ENCODE peak calls at places on chromosomes 16 and 17, in ten cellular contexts. One of them, this sample, is unnamed.

GRCh38 chr17:4301066-4301465 is 37.3 kb upstream of the ANKFY1 start:
- DNase-seq in endothelial cell of umbilical vein: no peak
- DNase-seq in keratinocyte: no peak
- DNase-seq in fibroblast of pulmonary artery: no peak
- DNase-seq in cardiac fibroblast: no peak
- DNase-seq in uterus: no peak
- DNase-seq in GM12878: no peak
- DNase-seq in mucosa of descending colon: no peak
- DNase-seq in adrenal gland: no peak
- DNase-seq in dorsolateral prefrontal cortex: peak
- DNase-seq in this sample: no peak

GRCh38 chr17:44417553-44417952 is 28.1 kb upstream of the ITGA2B start:
- DNase-seq in endothelial cell of umbilical vein: peak
- DNase-seq in keratinocyte: peak
- DNase-seq in fibroblast of pulmonary artery: peak
- DNase-seq in cardiac fibroblast: peak
- DNase-seq in uterus: no peak
- DNase-seq in GM12878: peak
- DNase-seq in mucosa of descending colon: no peak
- DNase-seq in adrenal gland: peak
- DNase-seq in dorsolateral prefrontal cortex: no peak
- DNase-seq in this sample: peak

GRCh38 chr16:81831722-81832126 is 52.6 kb downstream of the PLCG2 start:
- DNase-seq in endothelial cell of umbilical vein: no peak
- DNase-seq in keratinocyte: no peak
- DNase-seq in fibroblast of pulmonary artery: no peak
- DNase-seq in cardiac fibroblast: no peak
- DNase-seq in uterus: no peak
- DNase-seq in GM12878: peak
- DNase-seq in mucosa of descending colon: peak
- DNase-seq in adrenal gland: peak
- DNase-seq in dorsolateral prefrontal cortex: peak
- DNase-seq in this sample: no peak

GRCh38 chr16:2450535-2450934 is 9.4 kb upstream of the TEDC2 start:
- DNase-seq in endothelial cell of umbilical vein: no peak
- DNase-seq in keratinocyte: no peak
- DNase-seq in fibroblast of pulmonary artery: no peak
- DNase-seq in cardiac fibroblast: no peak
- DNase-seq in uterus: no peak
- DNase-seq in GM12878: no peak
- DNase-seq in mucosa of descending colon: no peak
- DNase-seq in adrenal gland: no peak
- DNase-seq in dorsolateral prefrontal cortex: peak
- DNase-seq in this sample: no peak

GRCh38 chr17:43665387-43666101 is 3.8 kb upstream of the MEOX1 start:
- DNase-seq in endothelial cell of umbilical vein: no peak
- DNase-seq in keratinocyte: peak
- DNase-seq in fibroblast of pulmonary artery: no peak
- DNase-seq in cardiac fibroblast: no peak
- DNase-seq in uterus: peak
- DNase-seq in GM12878: no peak
- DNase-seq in mucosa of descending colon: no peak
- DNase-seq in adrenal gland: no peak
- DNase-seq in dorsolateral prefrontal cortex: no peak
- DNase-seq in this sample: no peak

GRCh38 chr16:58451945-58452401 is 48.0 kb upstream of the NDRG4 start:
- DNase-seq in endothelial cell of umbilical vein: peak
- DNase-seq in keratinocyte: peak
- DNase-seq in fibroblast of pulmonary artery: peak
- DNase-seq in cardiac fibroblast: peak
- DNase-seq in uterus: no peak
- DNase-seq in GM12878: no peak
- DNase-seq in mucosa of descending colon: no peak
- DNase-seq in adrenal gland: peak
- DNase-seq in dorsolateral prefrontal cortex: no peak
- DNase-seq in this sample: peak

GRCh38 chr17:11296994-11297393 is 56.0 kb downstream of the SHISA6 start:
- DNase-seq in endothelial cell of umbilical vein: no peak
- DNase-seq in keratinocyte: no peak
- DNase-seq in fibroblast of pulmonary artery: no peak
- DNase-seq in cardiac fibroblast: no peak
- DNase-seq in uterus: no peak
- DNase-seq in GM12878: no peak
- DNase-seq in mucosa of descending colon: no peak
- DNase-seq in adrenal gland: no peak
- DNase-seq in dorsolateral prefrontal cortex: no peak
- DNase-seq in this sample: peak

GRCh38 chr16:69772560-69773254 is 10.6 kb downstream of the WWP2 start:
- DNase-seq in endothelial cell of umbilical vein: peak
- DNase-seq in keratinocyte: no peak
- DNase-seq in fibroblast of pulmonary artery: no peak
- DNase-seq in cardiac fibroblast: peak
- DNase-seq in uterus: no peak
- DNase-seq in GM12878: no peak
- DNase-seq in mucosa of descending colon: no peak
- DNase-seq in adrenal gland: peak
- DNase-seq in dorsolateral prefrontal cortex: no peak
- DNase-seq in this sample: no peak

GRCh38 chr16:11671676-11672075 is 3.4 kb downstream of the SNN start:
- DNase-seq in endothelial cell of umbilical vein: no peak
- DNase-seq in keratinocyte: no peak
- DNase-seq in fibroblast of pulmonary artery: no peak
- DNase-seq in cardiac fibroblast: no peak
- DNase-seq in uterus: no peak
- DNase-seq in GM12878: no peak
- DNase-seq in mucosa of descending colon: no peak
- DNase-seq in adrenal gland: no peak
- DNase-seq in dorsolateral prefrontal cortex: no peak
- DNase-seq in this sample: no peak

DNA sequence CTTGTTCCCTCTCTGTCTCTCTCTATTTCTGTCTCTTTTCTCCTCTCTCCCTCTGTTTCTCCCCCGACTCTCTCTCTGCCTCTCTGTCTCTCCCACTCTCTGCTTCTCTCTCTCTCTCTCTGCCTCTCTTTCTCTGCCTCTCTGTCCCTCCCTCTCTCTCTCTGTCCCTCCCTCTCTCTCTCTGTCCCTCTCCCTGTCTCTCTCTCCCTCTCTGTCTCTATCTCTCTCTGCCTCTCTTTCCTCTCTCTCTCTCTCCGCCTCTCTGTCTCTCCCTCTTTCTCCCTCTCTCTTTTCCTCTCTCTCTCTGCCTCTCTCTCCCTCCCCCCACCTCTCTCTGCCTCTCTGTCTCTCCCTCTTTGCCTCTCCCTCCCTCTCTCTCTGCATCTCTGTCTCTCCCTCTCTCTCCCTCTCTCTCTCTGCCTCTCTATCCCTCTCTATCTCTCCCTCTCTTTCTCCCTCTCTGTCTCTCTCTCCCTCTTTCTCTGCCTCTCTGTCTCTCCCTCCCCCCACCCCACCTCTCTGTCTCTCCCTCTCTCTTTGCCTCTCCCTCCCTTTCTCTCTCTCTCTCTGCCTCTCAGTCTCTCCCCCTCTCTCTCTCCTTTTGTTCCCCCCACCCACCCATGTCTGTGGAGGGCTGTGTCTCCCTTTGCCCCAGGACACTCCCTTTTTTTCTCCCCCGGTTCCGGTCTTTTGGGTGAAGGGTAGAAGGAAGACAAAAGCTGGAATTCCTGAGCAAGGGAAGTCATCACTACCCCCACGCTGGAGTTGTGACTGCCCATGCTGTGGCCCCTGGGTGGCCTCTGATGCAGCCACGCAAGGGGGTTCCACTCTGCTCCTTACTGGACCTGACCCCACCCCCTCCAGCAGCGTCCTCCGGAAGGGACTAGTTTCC is 27.1 kb upstream of the MGAT5B start:
- DNase-seq in endothelial cell of umbilical vein: no peak
- DNase-seq in keratinocyte: no peak
- DNase-seq in fibroblast of pulmonary artery: peak
- DNase-seq in cardiac fibroblast: no peak
- DNase-seq in uterus: no peak
- DNase-seq in GM12878: no peak
- DNase-seq in mucosa of descending colon: no peak
- DNase-seq in adrenal gland: no peak
- DNase-seq in dorsolateral prefrontal cortex: no peak
- DNase-seq in this sample: no peak
- H3K4me3 ChIP-seq in endothelial cell of umbilical vein: no peak
- H3K4me3 ChIP-seq in keratinocyte: no peak
- H3K4me3 ChIP-seq in fibroblast of pulmonary artery: no peak
- H3K4me3 ChIP-seq in cardiac fibroblast: no peak
- H3K4me3 ChIP-seq in uterus: no peak
- H3K4me3 ChIP-seq in GM12878: no peak
- H3K4me3 ChIP-seq in mucosa of descending colon: no peak
- H3K4me3 ChIP-seq in adrenal gland: no peak
- H3K4me3 ChIP-seq in dorsolateral prefrontal cortex: peak
- H3K4me3 ChIP-seq in this sample: no peak

DNA sequence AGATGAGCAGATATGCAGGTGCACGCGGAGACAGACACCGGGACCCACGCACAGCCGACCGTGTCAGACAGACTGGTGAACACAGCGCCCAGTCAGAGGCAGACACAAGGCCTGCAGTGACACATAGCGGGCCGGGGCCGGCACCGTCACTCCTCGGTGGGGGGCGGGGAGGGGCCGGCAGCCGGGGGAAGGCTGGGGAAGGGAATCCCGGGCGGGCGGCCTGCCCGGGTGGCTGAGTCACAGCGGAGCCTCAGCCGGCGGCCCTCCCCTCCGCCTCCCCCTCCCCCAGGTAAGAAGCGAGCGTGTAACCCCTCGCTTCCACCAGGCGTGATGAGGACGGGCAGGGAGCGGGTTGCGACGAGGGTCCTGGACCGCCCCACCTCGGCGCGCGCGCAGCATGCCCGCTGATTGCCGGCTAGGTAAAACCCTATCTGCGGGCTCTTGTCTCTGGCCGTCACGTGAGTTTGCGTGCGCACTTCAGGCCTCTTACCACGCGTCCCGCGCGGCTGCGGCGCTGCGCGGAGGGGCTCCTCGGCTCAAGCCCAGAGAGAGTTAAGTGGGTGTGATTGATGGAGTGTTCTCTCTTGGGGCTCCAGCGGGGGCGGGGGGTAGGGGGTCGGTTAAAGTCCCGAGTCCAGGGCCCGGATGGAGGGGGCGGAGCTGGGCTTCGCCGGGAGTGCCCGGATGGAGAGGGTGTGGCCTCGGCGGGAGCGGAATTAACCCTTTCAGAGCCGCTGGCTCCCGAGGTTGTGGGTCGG is 7.8 kb downstream of the KDM6B start:
- DNase-seq in endothelial cell of umbilical vein: peak
- DNase-seq in keratinocyte: no peak
- DNase-seq in fibroblast of pulmonary artery: peak
- DNase-seq in cardiac fibroblast: peak
- DNase-seq in uterus: peak
- DNase-seq in GM12878: no peak
- DNase-seq in mucosa of descending colon: peak
- DNase-seq in adrenal gland: peak
- DNase-seq in dorsolateral prefrontal cortex: peak
- DNase-seq in this sample: peak
- TF ChIP-seq CTCF in endothelial cell of umbilical vein: no peak
- TF ChIP-seq CTCF in keratinocyte: no peak
- TF ChIP-seq CTCF in fibroblast of pulmonary artery: no peak
- TF ChIP-seq CTCF in cardiac fibroblast: no peak
- TF ChIP-seq CTCF in uterus: peak
- TF ChIP-seq CTCF in GM12878: peak
- TF ChIP-seq CTCF in mucosa of descending colon: no peak
- TF ChIP-seq CTCF in adrenal gland: peak
- TF ChIP-seq CTCF in dorsolateral prefrontal cortex: peak
- TF ChIP-seq CTCF in this sample: no peak

GRCh38 chr17:38875477-38876080 is 5.7 kb downstream of the LASP1 start:
- DNase-seq in endothelial cell of umbilical vein: no peak
- DNase-seq in keratinocyte: no peak
- DNase-seq in fibroblast of pulmonary artery: no peak
- DNase-seq in cardiac fibroblast: no peak
- DNase-seq in uterus: no peak
- DNase-seq in GM12878: no peak
- DNase-seq in mucosa of descending colon: no peak
- DNase-seq in adrenal gland: no peak
- DNase-seq in dorsolateral prefrontal cortex: no peak
- DNase-seq in this sample: no peak
- H3K4me3 ChIP-seq in endothelial cell of umbilical vein: no peak
- H3K4me3 ChIP-seq in keratinocyte: no peak
- H3K4me3 ChIP-seq in fibroblast of pulmonary artery: peak
- H3K4me3 ChIP-seq in cardiac fibroblast: no peak
- H3K4me3 ChIP-seq in uterus: no peak
- H3K4me3 ChIP-seq in GM12878: no peak
- H3K4me3 ChIP-seq in mucosa of descending colon: no peak
- H3K4me3 ChIP-seq in adrenal gland: no peak
- H3K4me3 ChIP-seq in dorsolateral prefrontal cortex: no peak
- H3K4me3 ChIP-seq in this sample: no peak

GRCh38 chr17:68291836-68292688 is 767 bp downstream of the ARSG start:
- DNase-seq in endothelial cell of umbilical vein: peak
- DNase-seq in keratinocyte: no peak
- DNase-seq in fibroblast of pulmonary artery: peak
- DNase-seq in cardiac fibroblast: peak
- DNase-seq in uterus: peak
- DNase-seq in GM12878: peak
- DNase-seq in mucosa of descending colon: peak
- DNase-seq in adrenal gland: peak
- DNase-seq in dorsolateral prefrontal cortex: peak
- DNase-seq in this sample: peak
- TF ChIP-seq CTCF in endothelial cell of umbilical vein: peak
- TF ChIP-seq CTCF in keratinocyte: no peak
- TF ChIP-seq CTCF in fibroblast of pulmonary artery: no peak
- TF ChIP-seq CTCF in cardiac fibroblast: no peak
- TF ChIP-seq CTCF in uterus: no peak
- TF ChIP-seq CTCF in GM12878: peak
- TF ChIP-seq CTCF in mucosa of descending colon: no peak
- TF ChIP-seq CTCF in adrenal gland: no peak
- TF ChIP-seq CTCF in dorsolateral prefrontal cortex: no peak
- TF ChIP-seq CTCF in this sample: no peak

DNA sequence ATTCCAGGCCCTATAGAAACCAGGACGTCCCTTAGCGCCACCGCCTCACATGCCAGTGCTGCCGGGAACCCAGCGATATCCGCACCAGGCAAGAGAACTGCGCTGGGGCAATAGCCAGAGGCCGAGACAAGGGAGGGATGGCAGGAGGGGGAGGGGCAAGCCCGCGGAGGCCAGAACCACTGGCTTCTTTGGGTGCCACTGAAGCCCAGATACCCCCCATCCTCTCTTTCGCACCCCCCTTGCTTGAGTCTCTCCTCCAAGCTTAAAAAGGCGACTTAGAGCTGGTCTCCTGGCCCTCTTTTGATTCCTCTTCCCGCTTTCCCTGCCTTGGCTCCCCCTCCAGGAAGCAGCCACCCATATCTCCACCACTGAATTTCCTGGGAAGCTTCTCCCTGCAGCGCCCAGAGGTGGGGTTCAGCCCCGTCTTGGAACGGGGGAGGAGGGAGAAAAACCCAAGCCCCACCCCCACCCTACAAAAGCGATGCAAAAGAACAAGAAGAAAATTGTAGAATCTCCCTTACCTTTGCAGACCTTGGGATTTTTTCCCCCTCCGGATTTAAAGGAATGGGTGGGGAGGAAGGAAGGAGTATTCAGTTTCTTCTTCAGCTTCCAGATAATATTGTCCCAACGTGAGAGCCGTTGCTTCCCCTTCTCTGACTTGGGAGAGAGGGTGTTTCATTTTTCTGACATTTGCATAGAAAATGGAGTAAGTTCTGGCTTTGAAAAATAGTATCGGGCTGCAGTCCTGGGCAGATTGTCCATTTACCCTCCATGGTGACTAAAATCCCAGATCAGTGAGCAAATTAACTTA is 622 bp downstream of the HOXB6 start:
- DNase-seq in endothelial cell of umbilical vein: peak
- DNase-seq in keratinocyte: no peak
- DNase-seq in fibroblast of pulmonary artery: no peak
- DNase-seq in cardiac fibroblast: no peak
- DNase-seq in uterus: no peak
- DNase-seq in GM12878: no peak
- DNase-seq in mucosa of descending colon: peak
- DNase-seq in adrenal gland: peak
- DNase-seq in dorsolateral prefrontal cortex: no peak
- DNase-seq in this sample: no peak
- H3K4me3 ChIP-seq in endothelial cell of umbilical vein: peak
- H3K4me3 ChIP-seq in keratinocyte: peak
- H3K4me3 ChIP-seq in fibroblast of pulmonary artery: peak
- H3K4me3 ChIP-seq in cardiac fibroblast: no peak
- H3K4me3 ChIP-seq in uterus: peak
- H3K4me3 ChIP-seq in GM12878: no peak
- H3K4me3 ChIP-seq in mucosa of descending colon: peak
- H3K4me3 ChIP-seq in adrenal gland: peak
- H3K4me3 ChIP-seq in dorsolateral prefrontal cortex: no peak
- H3K4me3 ChIP-seq in this sample: no peak

This sample was measured in bronchial epithelial cell.